ENCODE peak calls at places on chromosomes 16 and 17, in five cellular contexts. K, W, Q, P and L are unnamed samples.

GRCh38 chr16:75250809-75251279 is 580 bp downstream of the BCAR1 start:
- DNase-seq in K (no peak), W (no peak), Q (no peak), P (peak), L (peak)

GRCh38 chr17:16918443-16918842 is 53.5 kb downstream of the TNFRSF13B start:
- DNase-seq in K (no peak), W (peak), Q (no peak), P (peak), L (no peak)

GRCh38 chr16:23024044-23024443 is 125.2 kb downstream of the USP31 start:
- DNase-seq in K (no peak), W (no peak), Q (no peak), P (no peak), L (no peak)

GRCh38 chr17:74369221-74369620 is 1.9 kb downstream of the GPR142 start:
- DNase-seq in K (no peak), W (no peak), Q (no peak), P (peak), L (no peak)

GRCh38 chr16:87149051-87149450 is 168.1 kb downstream of the C16orf95 start:
- DNase-seq in K (no peak), W (no peak), Q (no peak), P (no peak), L (no peak)

GRCh38 chr17:37838276-37838675 is 85.9 kb upstream of the TBC1D3K start:
- DNase-seq in K (no peak), W (no peak), Q (no peak), P (no peak), L (no peak)

GRCh38 chr16:54070944-54071343 is 215.6 kb downstream of the IRX3 start:
- DNase-seq in K (no peak), W (no peak), Q (no peak), P (no peak), L (no peak)

GRCh38 chr16:60123387-60124023 is 1389.4 kb upstream of the GOT2 start:
- DNase-seq in K (no peak), W (no peak), Q (peak), P (no peak), L (no peak)

GRCh38 chr17:29617125-29617480 is 5.6 kb downstream of the CORO6 start:
- DNase-seq in K (peak), W (peak), Q (peak), P (peak), L (no peak)

GRCh38 chr17:29617481-29618271 is 5.0 kb downstream of the CORO6 start:
- DNase-seq in K (peak), W (peak), Q (peak), P (peak), L (no peak)

GRCh38 chr17:29620271-29620670 is 2.4 kb downstream of the CORO6 start:
- DNase-seq in K (no peak), W (no peak), Q (peak), P (no peak), L (no peak)

GRCh38 chr17:29619251-29619650 is 3.5 kb downstream of the CORO6 start:
- DNase-seq in K (no peak), W (no peak), Q (peak), P (no peak), L (no peak)

GRCh38 chr17:29618272-29619065 is 4.2 kb downstream of the CORO6 start:
- DNase-seq in K (no peak), W (no peak), Q (no peak), P (no peak), L (no peak)
- TF ChIP-seq CTCF in K (peak), W (no peak), Q (no peak), P (no peak), L (no peak)

DNA sequence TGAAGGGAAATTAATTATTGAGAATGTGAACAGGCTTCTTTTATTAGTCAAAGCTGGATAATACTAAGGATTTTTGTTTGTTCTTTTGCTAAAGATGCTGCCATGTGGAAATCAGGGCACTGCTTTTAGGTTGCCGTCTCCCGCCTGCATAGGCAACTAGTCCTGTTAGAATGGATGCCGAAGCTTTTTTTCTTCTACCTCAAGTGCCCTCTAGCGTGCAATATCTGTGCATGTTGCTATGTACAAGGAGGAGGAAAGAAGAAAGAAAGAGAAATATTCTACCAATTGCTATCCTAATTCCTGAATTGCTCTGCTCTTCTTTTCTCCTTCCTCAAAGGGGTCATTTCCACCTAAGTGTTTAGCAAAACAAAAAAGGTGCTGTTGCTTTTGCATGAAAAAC is 5.2 kb upstream of the CDH8 start:
- DNase-seq in K (no peak), W (peak), Q (peak), P (no peak), L (no peak)
- TF ChIP-seq CTCF in K (peak), W (peak), Q (peak), P (no peak), L (peak)

GRCh38 chr16:84156342-84156784 is 11.3 kb downstream of the DNAAF1 start:
- DNase-seq in K (no peak), W (no peak), Q (peak), P (no peak), L (no peak)
- TF ChIP-seq CTCF in K (peak), W (no peak), Q (peak), P (no peak), L (no peak)

GRCh38 chr16:10039220-10040096 is 142.8 kb downstream of the GRIN2A start:
- DNase-seq in K (no peak), W (peak), Q (peak), P (no peak), L (peak)
- TF ChIP-seq CTCF in K (peak), W (peak), Q (peak), P (no peak), L (peak)